ENCODE peak calls at places on chromosomes 6 and 20, in nine cellular contexts. P is AG04450, V is fibroblast of lung, H is dorsolateral prefrontal cortex, F is pancreas, C is psoas muscle, T is IMR-90, Q is heart right ventricle, Z is MM.1S. E is an unnamed sample.

GRCh38 chr6:164035912-164036485 is 621.5 kb downstream of the QKI start:
- DNase-seq in P (no peak), T (no peak), C (no peak), Q (no peak), Z (no peak), V (no peak), F (no peak), H (no peak), E (no peak)

GRCh38 chr20:17643531-17644188 is 38.4 kb downstream of the RRBP1 start:
- DNase-seq in C (no peak), P (no peak), Q (no peak), T (no peak), Z (no peak), H (no peak), V (peak; percentile 37), F (no peak), E (no peak)

GRCh38 chr6:161273356-161273751 is 507 bp downstream of the AGPAT4 start:
- DNase-seq in V (peak; percentile 48), C (peak; percentile 30), P (no peak), Z (no peak), H (no peak), T (peak; percentile 48), F (peak; percentile 57), Q (peak; percentile 19), E (peak; percentile 68)

GRCh38 chr6:1624848-1625341 is 15.2 kb downstream of the FOXC1 start:
- DNase-seq in F (peak; percentile 54), H (no peak), Q (peak; percentile 39), V (peak; percentile 54), P (no peak), C (peak; percentile 56), Z (no peak), T (peak; percentile 62), E (peak; percentile 35)

GRCh38 chr20:50343125-50343489 is 152.5 kb downstream of the CEBPB start:
- DNase-seq in T (no peak), Z (no peak), V (no peak), C (no peak), H (no peak), F (no peak), P (no peak), Q (no peak), E (no peak)

GRCh38 chr20:16541226-16541625 is 32.0 kb downstream of the KIF16B start:
- DNase-seq in Z (no peak), P (no peak), H (no peak), Q (peak; percentile 62), C (peak; percentile 55), T (no peak), F (no peak), V (no peak), E (no peak)

GRCh38 chr20:48107560-48107959 is 322.3 kb upstream of the SULF2 start:
- DNase-seq in Z (no peak), T (no peak), P (no peak), H (no peak), V (peak; percentile 48), F (no peak), C (no peak), Q (no peak), E (peak; percentile 28)

GRCh38 chr6:89985744-89986493 is 91.7 kb downstream of the GJA10 start:
- DNase-seq in Z (no peak), C (peak; percentile 25), H (peak; percentile 62), Q (peak; percentile 11), F (no peak), P (peak; percentile 90), V (peak; percentile 97), T (peak; percentile 96), E (peak; percentile 66)

GRCh38 chr20:19000071-19000470 is 186.5 kb downstream of the SCP2D1 start:
- DNase-seq in P (no peak), T (no peak), Z (no peak), Q (no peak), V (no peak), C (no peak), F (no peak), H (no peak), E (no peak)

GRCh38 chr6:166289181-166290061 is 18.8 kb downstream of the PRR18 start:
- DNase-seq in T (no peak), Q (no peak), C (no peak), P (no peak), F (no peak), V (no peak), H (no peak), Z (no peak), E (no peak)

GRCh38 chr6:28659250-28659566 is 133.5 kb downstream of the GPX5 start:
- DNase-seq in H (no peak), P (no peak), Q (no peak), Z (no peak), V (no peak), F (no peak), T (no peak), C (no peak), E (no peak)
- H3K4me3 ChIP-seq in H (peak overlapping the region; percentile 44), P (peak overlapping the region; percentile 57), Q (peak overlapping the region; percentile 44), Z (no peak overlapping the region), V (peak overlapping the region; percentile 94), F (no peak overlapping the region), T (no peak overlapping the region), C (peak overlapping the region; percentile 51), E (peak overlapping the region; percentile 54)

GRCh38 chr6:88913471-88913870 is 49.9 kb downstream of the RNGTT start:
- DNase-seq in Q (no peak), C (no peak), V (no peak), Z (no peak), P (no peak), T (no peak), H (no peak), F (no peak), E (no peak)

GRCh38 chr6:88910922-88911778 is 52.3 kb downstream of the RNGTT start:
- DNase-seq in F (no peak), T (no peak), Q (no peak), Z (no peak), V (peak; percentile 49), P (no peak), H (no peak), C (no peak), E (no peak)

GRCh38 chr6:88914180-88914579 is 49.2 kb downstream of the RNGTT start:
- DNase-seq in P (no peak), H (no peak), Q (no peak), F (no peak), C (no peak), Z (no peak), V (peak; percentile 20), T (no peak), E (peak; percentile 27)

GRCh38 chr6:88916615-88917198 is 46.7 kb downstream of the RNGTT start:
- DNase-seq in H (no peak), T (no peak), V (no peak), Z (peak; percentile 74), F (no peak), C (no peak), P (no peak), Q (no peak), E (no peak)

DNA sequence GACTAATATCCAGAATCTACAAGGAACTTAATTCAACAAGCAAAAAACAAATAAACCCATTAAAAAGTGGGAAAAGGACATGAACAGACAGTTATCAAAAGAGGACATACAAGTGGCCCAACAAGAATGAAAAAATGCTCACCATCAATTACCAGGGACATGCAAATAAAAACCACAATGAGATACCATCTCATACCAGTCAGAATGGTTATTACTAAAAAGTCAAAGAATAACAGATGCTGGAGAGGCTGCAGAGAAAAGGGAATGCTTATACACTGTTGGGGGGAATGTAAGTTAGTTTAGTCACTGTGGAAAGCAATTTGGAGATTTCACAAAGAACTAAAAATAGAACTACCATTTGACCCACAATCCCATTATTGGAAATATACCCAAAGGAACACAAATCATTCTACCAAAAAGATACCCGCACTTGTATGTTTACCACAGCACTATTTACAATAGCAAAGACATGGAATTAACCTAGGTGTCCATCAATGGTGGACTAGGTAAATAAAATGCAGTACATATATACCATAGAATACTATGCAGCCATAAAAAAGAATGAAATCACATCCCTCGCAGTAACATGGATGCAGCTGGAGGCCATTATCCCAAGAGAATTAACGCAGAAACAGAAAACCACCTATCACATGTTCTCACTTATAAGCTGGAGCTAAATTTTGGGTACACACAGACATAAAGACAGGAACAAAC is 48.4 kb downstream of the RNGTT start:
- DNase-seq in Q (no peak), Z (no peak), V (peak; percentile 39), F (no peak), H (no peak), C (no peak), P (no peak), T (no peak), E (no peak)
- TF ChIP-seq CTCF in Q (no peak), Z (no peak), V (no peak), F (no peak), H (no peak), C (no peak), P (no peak), T (no peak), E (no peak)

GRCh38 chr6:150028799-150029198 is 3.5 kb upstream of the RAET1L start:
- DNase-seq in V (no peak), F (no peak), P (no peak), Z (no peak), C (no peak), T (no peak), H (no peak), Q (no peak), E (no peak)

GRCh38 chr6:150026976-150027805 is 1.9 kb upstream of the RAET1L start:
- DNase-seq in V (no peak), F (no peak), C (no peak), P (no peak), Z (no peak), H (no peak), Q (no peak), T (no peak), E (no peak)

GRCh38 chr6:150024646-150025155 is 631 bp downstream of the RAET1L start:
- DNase-seq in C (no peak), T (no peak), V (no peak), Z (no peak), P (no peak), Q (no peak), H (no peak), F (no peak), E (no peak)

GRCh38 chr6:150027806-150028565 is 2.7 kb upstream of the RAET1L start:
- DNase-seq in Q (no peak), V (no peak), F (no peak), T (no peak), H (no peak), C (no peak), Z (no peak), P (no peak), E (no peak)

DNA sequence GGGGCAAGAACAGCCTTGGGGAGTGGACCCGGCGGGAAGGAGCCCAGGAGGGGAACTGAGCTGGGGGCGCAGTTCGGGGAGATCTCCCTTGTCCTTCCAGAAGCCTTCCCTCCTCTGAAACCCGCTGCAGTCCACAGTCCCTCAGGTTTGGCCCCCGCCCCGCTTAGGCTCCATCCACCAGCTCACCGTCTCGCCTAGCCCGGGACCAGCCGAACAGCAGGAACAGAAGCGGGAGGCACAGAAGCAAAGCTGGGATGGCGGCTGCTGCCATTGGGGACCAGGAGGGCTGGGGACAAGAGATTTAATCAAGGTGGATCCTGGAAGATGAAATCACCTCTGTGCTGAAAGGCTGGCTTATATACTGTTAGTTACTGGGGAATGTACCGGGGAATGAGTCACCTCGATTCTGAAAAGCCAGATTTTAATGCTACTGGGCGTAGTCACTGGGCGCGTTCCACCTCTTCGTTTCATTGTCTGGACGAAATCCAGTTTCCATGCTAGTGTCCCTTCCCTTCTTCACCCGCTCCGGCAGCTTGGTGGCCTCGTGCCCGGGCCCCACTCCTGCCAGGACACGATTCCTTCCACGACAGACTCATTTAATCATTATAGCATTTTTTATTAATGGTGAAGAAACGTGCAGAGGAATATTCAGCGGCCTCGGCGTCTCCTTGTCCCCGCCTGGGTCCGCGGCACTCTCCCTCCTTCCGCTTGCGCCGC is at the start of gene RAET1L:
- DNase-seq in P (no peak), Q (peak; percentile 41), H (no peak), F (no peak), Z (no peak), T (peak; percentile 45), V (peak; percentile 70), C (peak; percentile 46), E (peak; percentile 24)
- H3K4me3 ChIP-seq in P (peak within 1 kb of the TSS; percentile 33), Q (peak within 1 kb of the TSS; percentile 33), H (no peak within 1 kb of the TSS), F (peak within 1 kb of the TSS; percentile 29), Z (no peak within 1 kb of the TSS), T (peak within 1 kb of the TSS; percentile 15), V (peak within 1 kb of the TSS; percentile 47), C (peak within 1 kb of the TSS; percentile 61), E (no peak within 1 kb of the TSS)

GRCh38 chr20:25300496-25301170 is 52.7 kb downstream of the PYGB start:
- DNase-seq in F (no peak), C (no peak), P (no peak), H (no peak), T (peak; percentile 42), Z (no peak), Q (no peak), V (peak; percentile 34), E (peak; percentile 20)
- TF ChIP-seq CTCF in F (no peak), C (no peak), P (peak; percentile 16), H (no peak), T (no peak), Z (no peak), Q (no peak), V (peak; percentile 13), E (peak; percentile 11)

E was measured in fibroblast of villous mesenchyme.